ENCODE peak calls at places on chromosomes 1 and 21, in four cellular contexts. M is activated T-helper 1 cell treated with Interleukin-2 at 50 U/mL for 16 hours, T is progenitor cell of endocrine pancreas, J is pons. I is an unnamed sample.

GRCh38 chr1:205598841-205599666 is 32.8 kb downstream of the ELK4 start:
- DNase-seq in M (no peak), T (no peak), J (peak; percentile 59), I (no peak)

GRCh38 chr1:56584910-56585528 is 5.7 kb upstream of the PLPP3 start:
- DNase-seq in M (no peak), T (no peak), J (peak; percentile 86), I (peak; percentile 54)

GRCh38 chr1:9877962-9878361 is 32.1 kb downstream of the CTNNBIP1 start:
- DNase-seq in T (no peak), M (no peak), J (no peak), I (peak; percentile 86)

GRCh38 chr1:236297161-236297560 is 15.4 kb upstream of the ERO1B start:
- DNase-seq in J (no peak), M (no peak), T (no peak), I (no peak)

GRCh38 chr1:157157481-157158190 is 19.4 kb upstream of the ETV3 start:
- DNase-seq in M (no peak), J (no peak), T (no peak), I (peak; percentile 65)

GRCh38 chr1:152112101-152112884 is 3.0 kb downstream of the TCHH start:
- DNase-seq in M (no peak), T (no peak), J (no peak), I (no peak)

GRCh38 chr1:84913025-84913892 is 20.3 kb upstream of the LPAR3 start:
- DNase-seq in T (no peak), M (no peak), J (no peak), I (peak; percentile 56)

GRCh38 chr1:29284286-29284960 is 48.1 kb downstream of the PTPRU start:
- DNase-seq in M (no peak), T (no peak), J (no peak), I (no peak)

GRCh38 chr1:23098463-23099170 is 70.0 kb downstream of the LUZP1 start:
- DNase-seq in M (peak; percentile 29), J (peak; percentile 80), T (peak; percentile 35), I (peak; percentile 68)

GRCh38 chr1:108569097-108569728 is 9.3 kb downstream of the EEIG2 start:
- DNase-seq in J (no peak), T (no peak), M (no peak), I (no peak)

GRCh38 chr1:66532798-66533783 is 862 bp upstream of the SGIP1 start:
- DNase-seq in T (no peak), M (no peak), J (no peak), I (peak; percentile 29)

GRCh38 chr1:215083408-215083961 is 948 bp downstream of the KCNK2 start:
- DNase-seq in J (no peak), M (no peak), T (peak; percentile 11), I (no peak)

GRCh38 chr1:91535441-91535840 is 34.8 kb downstream of the CDC7 start:
- DNase-seq in M (no peak), J (no peak), T (no peak), I (no peak)

GRCh38 chr1:174286042-174286441 is 126.7 kb downstream of the RABGAP1L start:
- DNase-seq in J (no peak), M (no peak), T (no peak), I (no peak)

GRCh38 chr1:111442457-111442856 is 6.6 kb downstream of the WDR77 start:
- DNase-seq in J (no peak), T (no peak), M (no peak), I (no peak)

GRCh38 chr1:51576085-51576444 is 40.8 kb upstream of the OSBPL9 start:
- DNase-seq in J (no peak), M (no peak), T (no peak), I (no peak)

GRCh38 chr1:94079056-94079990 is 41.6 kb downstream of the ABCA4 start:
- DNase-seq in J (no peak), T (no peak), M (no peak), I (no peak)

GRCh38 chr1:26580116-26580515 is 50.6 kb downstream of the RPS6KA1 start:
- DNase-seq in T (no peak), M (no peak), J (no peak), I (no peak)

GRCh38 chr1:205072286-205072685 is 12.0 kb downstream of the TMEM81 start:
- DNase-seq in J (no peak), M (no peak), T (no peak), I (no peak)

GRCh38 chr1:155322571-155322952 is 1.9 kb downstream of the RUSC1 start:
- DNase-seq in T (no peak), M (no peak), J (no peak), I (no peak)

GRCh38 chr1:93681095-93681548 is 515 bp downstream of the BCAR3 start:
- DNase-seq in T (no peak), J (no peak), M (no peak), I (no peak)

GRCh38 chr21:43864806-43865470 is at the start of gene AGPAT3:
- DNase-seq in T (no peak), M (peak; percentile 28), J (no peak), I (no peak)

GRCh38 chr1:202613571-202613970 is 96.7 kb downstream of the SYT2 start:
- DNase-seq in M (no peak), T (no peak), J (no peak), I (no peak)

GRCh38 chr1:5660141-5660935 is 331.9 kb downstream of the NPHP4 start:
- DNase-seq in T (no peak), M (no peak), J (no peak), I (peak; percentile 64)

GRCh38 chr1:40313329-40313957 is 3.6 kb downstream of the COL9A2 start:
- DNase-seq in J (no peak), M (no peak), T (no peak), I (no peak)

GRCh38 chr1:96060621-96061020 is 661.0 kb upstream of the PTBP2 start:
- DNase-seq in T (no peak), M (no peak), J (no peak), I (no peak)

GRCh38 chr1:223195281-223195680 is 52.2 kb upstream of the TLR5 start:
- DNase-seq in T (no peak), M (no peak), J (no peak), I (no peak)

GRCh38 chr1:230825061-230825803 is 43.1 kb downstream of the C1orf198 start:
- DNase-seq in M (no peak), J (peak; percentile 74), T (no peak), I (peak; percentile 84)